ENCODE peak calls at places on chromosome X, in eight cellular contexts. H, J, G, C, I, Z, V and K are unnamed samples.

GRCh38 chrX:45421806-45422205 is 221.1 kb upstream of the DIPK2B start:
- DNase-seq in Z (no peak), C (no peak), H (no peak), J (no peak), I (no peak), G (no peak), V (no peak), K (no peak)

GRCh38 chrX:39309721-39310152 is 508.5 kb downstream of the MID1IP1 start:
- DNase-seq in H (peak), V (no peak), C (no peak), G (no peak), Z (no peak), J (no peak), I (peak), K (peak)

GRCh38 chrX:21528076-21528475 is 130.1 kb downstream of the KLHL34 start:
- DNase-seq in I (no peak), H (no peak), C (peak), Z (no peak), V (no peak), G (no peak), J (no peak), K (peak)

GRCh38 chrX:30741545-30741944 is 88.3 kb downstream of the GK start:
- DNase-seq in I (no peak), C (no peak), H (no peak), G (no peak), V (no peak), J (peak), Z (no peak), K (no peak)

GRCh38 chrX:7107968-7108480 is 39.5 kb upstream of the STS start:
- DNase-seq in I (no peak), G (no peak), H (no peak), Z (no peak), J (no peak), V (no peak), C (no peak), K (no peak)

GRCh38 chrX:107574054-107574683 is 54.1 kb upstream of the PRPS1 start:
- DNase-seq in Z (no peak), J (no peak), I (peak), G (no peak), H (peak), V (no peak), C (peak), K (peak)

GRCh38 chrX:69153060-69153730 is 12.1 kb downstream of the PJA1 start:
- DNase-seq in V (peak), J (peak), I (no peak), H (peak), C (peak), G (no peak), Z (no peak), K (peak)

GRCh38 chrX:63764946-63765345 is 20.1 kb downstream of the ARHGEF9 start:
- DNase-seq in I (peak), G (no peak), H (peak), Z (no peak), C (peak), V (no peak), J (no peak), K (peak)

GRCh38 chrX:45719751-45720501 is 519.2 kb upstream of the DIPK2B start:
- DNase-seq in J (no peak), I (peak), V (no peak), Z (no peak), H (no peak), G (no peak), C (no peak), K (no peak)

GRCh38 chrX:23732704-23733103 is 10.4 kb downstream of the ACOT9 start:
- DNase-seq in V (no peak), H (no peak), C (no peak), Z (no peak), G (no peak), J (no peak), I (no peak), K (no peak)

GRCh38 chrX:119502727-119503483 is 34.7 kb downstream of the SLC25A5 start:
- DNase-seq in V (peak), J (no peak), G (peak), Z (no peak), I (peak), C (peak), H (peak), K (peak)

GRCh38 chrX:123348468-123348867 is 164.4 kb downstream of the GRIA3 start:
- DNase-seq in V (no peak), Z (no peak), C (no peak), J (no peak), G (no peak), H (no peak), I (peak), K (no peak)

GRCh38 chrX:88613338-88613737 is 133.7 kb upstream of the CPXCR1 start:
- DNase-seq in H (peak), C (no peak), Z (no peak), G (no peak), V (no peak), J (peak), I (no peak), K (peak)

GRCh38 chrX:67543818-67544217 is at the start of gene AR:
- DNase-seq in Z (peak), G (peak), V (peak), I (peak), C (peak), J (peak), H (peak), K (peak)

DNA sequence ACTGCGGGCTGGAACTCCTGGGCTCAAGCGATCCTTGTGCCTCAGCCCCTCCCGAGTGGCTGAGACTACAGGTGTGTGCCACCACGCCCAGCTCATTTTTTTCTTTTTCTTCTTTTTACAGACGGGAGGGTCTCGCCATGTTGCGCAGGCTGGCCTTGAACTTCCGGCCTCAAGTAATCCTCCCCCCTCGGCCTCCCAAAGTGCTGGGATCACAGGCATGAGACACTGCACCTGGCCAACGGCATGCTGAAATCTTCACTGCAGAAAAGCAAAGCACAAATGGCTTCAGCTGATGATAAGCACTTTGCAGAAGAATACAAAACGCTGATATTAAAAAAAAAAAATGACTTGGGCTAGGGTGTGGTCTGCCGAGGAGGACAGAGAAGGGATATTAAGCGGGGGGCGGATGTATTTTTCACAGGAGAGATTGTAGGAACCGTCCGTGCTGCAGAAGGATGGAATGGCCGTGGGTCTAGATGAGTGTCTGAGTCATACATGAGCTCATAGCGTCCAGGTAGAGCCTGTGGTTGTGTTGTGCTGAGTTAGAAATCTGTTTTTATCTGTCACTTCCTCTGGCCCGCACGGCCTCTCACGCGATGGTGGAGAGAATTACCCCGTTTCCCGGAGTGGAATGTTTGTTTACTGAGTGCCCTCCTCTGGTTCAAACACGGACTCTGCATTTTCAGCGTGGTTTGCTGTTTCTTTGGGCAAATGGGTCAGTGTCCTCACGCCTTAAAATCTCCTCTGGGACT is 8.5 kb upstream of the AKAP17A start:
- DNase-seq in H (peak), Z (no peak), C (no peak), J (no peak), V (no peak), G (no peak), I (peak), K (peak)
- H3K4me3 ChIP-seq in H (no peak), Z (no peak), C (no peak), J (no peak), V (no peak), G (no peak), I (no peak), K (no peak)

GRCh38 chrX:96481831-96482230 is 202.8 kb upstream of the DIAPH2 start:
- DNase-seq in I (no peak), V (no peak), J (no peak), G (no peak), C (no peak), Z (no peak), H (no peak), K (no peak)

GRCh38 chrX:96480081-96480480 is 204.6 kb upstream of the DIAPH2 start:
- DNase-seq in V (no peak), I (peak), G (no peak), H (peak), C (peak), J (no peak), Z (no peak), K (peak)

GRCh38 chrX:96483642-96484160 is 200.9 kb upstream of the DIAPH2 start:
- DNase-seq in Z (peak), C (no peak), G (no peak), V (no peak), H (no peak), I (no peak), J (no peak), K (no peak)
- H3K4me3 ChIP-seq in Z (no peak), C (no peak), G (no peak), V (no peak), H (no peak), I (no peak), J (no peak), K (no peak)

GRCh38 chrX:5397409-5397808 is 831.3 kb downstream of the NLGN4X start:
- DNase-seq in Z (no peak), J (peak), H (no peak), V (no peak), I (no peak), C (no peak), G (no peak), K (no peak)
- H3K4me3 ChIP-seq in Z (no peak), J (no peak), H (no peak), V (no peak), I (no peak), C (no peak), G (no peak), K (no peak)

DNA sequence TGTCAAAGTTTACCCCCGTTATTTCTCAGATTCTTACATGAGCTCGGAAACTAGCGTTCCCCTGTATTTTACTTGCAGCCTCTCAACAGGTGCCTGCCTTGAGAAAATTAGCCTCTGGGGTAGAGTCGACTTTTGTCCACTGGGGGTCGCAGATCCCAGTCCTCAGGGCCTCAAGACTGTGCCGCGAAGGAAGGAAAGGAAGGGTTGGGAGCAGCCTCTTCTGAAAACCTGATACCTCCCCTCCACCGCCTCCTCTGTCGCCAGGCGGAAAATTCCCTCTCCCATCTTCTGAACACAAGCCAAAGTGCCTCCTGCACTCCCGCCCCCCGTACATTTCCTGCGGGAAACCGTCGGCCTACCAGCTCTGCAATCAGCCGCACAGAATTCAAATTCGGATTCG is 44.4 kb upstream of the TMSB15B start:
- DNase-seq in H (peak), V (peak), C (peak), I (peak), G (peak), J (peak), Z (no peak), K (peak)
- H3K4me3 ChIP-seq in H (peak), V (peak), C (peak), I (peak), G (peak), J (peak), Z (peak), K (peak)

DNA sequence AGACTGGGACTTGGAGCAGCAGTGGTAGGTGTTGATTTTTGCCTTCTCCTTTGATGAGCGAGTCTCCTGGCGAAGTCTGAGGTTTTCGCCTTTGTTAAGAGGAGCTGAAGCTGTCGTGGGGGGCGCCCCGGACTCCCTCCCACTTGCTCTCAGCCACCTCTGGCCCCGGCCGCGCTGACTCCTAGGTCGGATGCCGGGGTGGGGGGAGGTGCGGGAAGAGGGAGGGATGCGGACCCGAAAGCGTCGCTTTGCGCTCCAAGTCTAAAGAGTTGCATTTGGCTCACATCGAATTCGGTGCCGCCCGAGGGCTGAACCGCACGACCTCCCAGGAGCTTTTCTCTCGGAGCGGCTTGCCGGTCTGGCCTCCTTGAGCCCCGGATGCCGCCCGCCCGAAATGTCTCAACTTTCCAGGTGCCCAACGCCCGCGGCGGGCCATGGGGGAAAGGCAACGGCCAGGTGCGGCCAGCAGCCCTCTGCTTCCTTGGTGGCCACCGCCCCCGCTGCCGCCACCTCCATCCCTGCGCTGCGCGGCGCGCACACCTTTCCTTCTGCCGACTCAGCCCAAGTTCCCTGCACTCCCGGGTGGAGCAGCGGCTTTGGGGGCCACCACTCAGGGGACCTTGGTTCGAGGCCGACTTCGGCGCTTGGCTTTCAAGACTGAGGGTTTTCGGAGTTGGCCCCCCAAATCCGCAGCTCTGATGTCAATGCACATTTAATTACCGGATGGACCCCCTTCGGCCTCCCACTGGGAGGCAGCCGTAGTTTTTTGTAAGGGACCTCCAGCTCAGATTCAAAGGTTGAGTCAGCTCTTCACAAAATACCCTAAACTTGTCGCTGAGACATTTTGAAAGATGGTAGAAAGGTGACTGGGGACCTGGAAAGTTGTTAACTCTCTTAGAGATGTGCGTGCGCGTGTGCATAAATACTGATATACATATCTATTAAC is 977 bp downstream of the AFF2 start:
- DNase-seq in J (peak), G (peak), I (no peak), Z (no peak), V (no peak), H (no peak), C (no peak), K (peak)
- H3K4me3 ChIP-seq in J (peak), G (peak), I (peak), Z (peak), V (peak), H (peak), C (peak), K (peak)

DNA sequence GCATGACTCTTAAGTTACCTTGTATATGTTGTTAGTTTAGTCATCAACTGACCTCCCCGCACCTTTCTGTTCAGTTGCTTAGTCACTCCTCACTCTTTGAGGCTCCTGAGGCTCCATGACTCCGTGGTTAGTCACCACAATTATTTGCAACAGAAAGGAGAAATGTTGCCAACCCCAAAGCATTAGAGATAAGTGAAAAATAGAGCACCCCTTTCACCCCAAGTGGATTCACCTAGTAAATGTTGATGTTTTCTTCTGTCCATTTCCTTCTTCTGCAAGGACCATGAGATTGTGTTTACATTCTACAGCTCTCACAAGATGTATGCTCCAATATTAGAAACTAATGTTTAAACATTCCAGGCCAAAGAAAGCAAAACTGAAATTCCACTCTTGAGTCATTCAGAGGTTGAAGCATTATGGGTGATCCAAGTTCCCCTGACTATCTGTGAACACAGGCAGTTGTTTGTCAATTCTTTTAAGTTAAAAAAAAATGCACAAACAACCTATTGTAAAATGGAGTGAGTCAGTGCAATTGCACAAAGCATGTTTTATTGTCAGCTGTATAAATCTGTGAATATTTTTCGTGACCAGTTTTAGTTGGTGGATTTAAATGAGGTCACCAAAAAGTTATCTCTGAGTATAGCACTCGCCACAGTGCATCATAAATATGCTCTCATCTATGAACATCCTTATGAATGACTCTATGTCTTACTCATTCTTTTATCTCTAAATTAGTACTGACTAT is 552.4 kb upstream of the MAGEB2 start:
- DNase-seq in Z (no peak), V (no peak), H (peak), C (peak), G (no peak), I (peak), J (no peak), K (peak)
- H3K4me3 ChIP-seq in Z (no peak), V (no peak), H (no peak), C (no peak), G (no peak), I (peak), J (no peak), K (no peak)